ENCODE peak calls at places on chromosome 5, in four cellular contexts. O is GM20000, C is substantia nigra, V is colonic mucosa. E is an unnamed sample.
A peak's percentile ranks its signal among the peaks of the same experiment; 100 is the strongest.

GRCh38 chr5:12658871-12659446 is 754.7 kb upstream of the CTNND2 start:
- DNase-seq in O (no peak), C (no peak), V (no peak), E (no peak)

GRCh38 chr5:151251001-151251551 is 1.9 kb upstream of the GM2A start:
- DNase-seq in O (no peak), C (no peak), V (peak; percentile 34), E (no peak)

GRCh38 chr5:148084269-148084668 is 20.5 kb downstream of the SPINK5 start:
- DNase-seq in O (no peak), C (no peak), V (no peak), E (no peak)

GRCh38 chr5:179123109-179123426 is 62.9 kb downstream of the ZNF354C start:
- DNase-seq in O (no peak), C (no peak), V (no peak), E (no peak)

GRCh38 chr5:61638476-61638875 is 306.4 kb downstream of the ZSWIM6 start:
- DNase-seq in O (no peak), C (peak; percentile 63), V (no peak), E (no peak)

GRCh38 chr5:178551059-178551458 is 39.1 kb downstream of the COL23A1 start:
- DNase-seq in O (peak; percentile 49), C (no peak), V (no peak), E (no peak)

GRCh38 chr5:157828949-157829639 is 29.9 kb downstream of the CLINT1 start:
- DNase-seq in O (peak; percentile 16), C (no peak), V (no peak), E (no peak)

GRCh38 chr5:56415356-56415765 is 182.2 kb upstream of the ANKRD55 start:
- DNase-seq in O (peak; percentile 71), C (no peak), V (peak; percentile 41), E (no peak)

GRCh38 chr5:58314356-58315045 is 145.4 kb downstream of the PLK2 start:
- DNase-seq in O (no peak), C (no peak), V (no peak), E (no peak)

GRCh38 chr5:142644640-142645361 is 41.1 kb downstream of the FGF1 start:
- DNase-seq in O (no peak), C (no peak), V (no peak), E (no peak)

GRCh38 chr5:153713913-153714312 is 223.4 kb downstream of the GRIA1 start:
- DNase-seq in O (no peak), C (no peak), V (no peak), E (no peak)

GRCh38 chr5:148482697-148483462 is 99.1 kb downstream of the FBXO38 start:
- DNase-seq in O (peak; percentile 58), C (peak; percentile 19), V (peak; percentile 34), E (no peak)

GRCh38 chr5:40679998-40680681 is 425 bp downstream of the PTGER4 start:
- DNase-seq in O (peak; percentile 27), C (no peak), V (peak; percentile 53), E (no peak)

GRCh38 chr5:134435525-134435924 is 23.8 kb upstream of the CDKN2AIPNL start:
- DNase-seq in O (no peak), C (no peak), V (no peak), E (no peak)

GRCh38 chr5:16690243-16690839 is 73.5 kb upstream of the RETREG1 start:
- DNase-seq in O (peak; percentile 53), C (peak; percentile 34), V (peak; percentile 38), E (no peak)

GRCh38 chr5:73883646-73884045 is 257.6 kb downstream of the ARHGEF28 start:
- DNase-seq in O (no peak), C (no peak), V (no peak), E (no peak)

GRCh38 chr5:75716715-75717081 is 539 bp downstream of the POC5 start:
- DNase-seq in O (peak; percentile 8), C (no peak), V (peak; percentile 22), E (no peak)

GRCh38 chr5:6216516-6217075 is 161.8 kb downstream of the MED10 start:
- DNase-seq in O (no peak), C (no peak), V (no peak), E (no peak)